ENCODE peak calls at places on chromosomes 2 and 18, in ten cellular contexts. One of them, this sample, is unnamed. For H3K4me1, the result is how much of the 10 kb centered on the place peaks cover.

GRCh38 chr2:152755029-152755428 is 36.6 kb downstream of the ARL6IP6 start:
- DNase-seq in mesendoderm: peak
- DNase-seq in psoas muscle: no peak
- DNase-seq in PC-9: no peak
- DNase-seq in pancreas: no peak
- DNase-seq in esophagus squamous epithelium: no peak
- DNase-seq in astrocyte: no peak
- DNase-seq in CD4-positive, alpha-beta memory T cell: no peak
- DNase-seq in A549: peak
- DNase-seq in NT2/D1: peak
- DNase-seq in this sample: peak

GRCh38 chr2:111972955-111973565 is 74.7 kb downstream of the MERTK start:
- DNase-seq in A549: no peak
- DNase-seq in PC-9: peak
- DNase-seq in psoas muscle: no peak
- DNase-seq in mesendoderm: no peak
- DNase-seq in esophagus squamous epithelium: no peak
- DNase-seq in astrocyte: no peak
- DNase-seq in CD4-positive, alpha-beta memory T cell: no peak
- DNase-seq in pancreas: no peak
- DNase-seq in NT2/D1: no peak
- DNase-seq in this sample: peak

GRCh38 chr2:164496881-164497280 is 124.4 kb downstream of the GRB14 start:
- DNase-seq in NT2/D1: no peak
- DNase-seq in astrocyte: no peak
- DNase-seq in A549: no peak
- DNase-seq in psoas muscle: no peak
- DNase-seq in PC-9: no peak
- DNase-seq in mesendoderm: no peak
- DNase-seq in CD4-positive, alpha-beta memory T cell: no peak
- DNase-seq in pancreas: no peak
- DNase-seq in esophagus squamous epithelium: no peak
- DNase-seq in this sample: no peak

GRCh38 chr2:176395273-176395854 is 126.1 kb downstream of the MTX2 start:
- DNase-seq in PC-9: no peak
- DNase-seq in A549: no peak
- DNase-seq in CD4-positive, alpha-beta memory T cell: no peak
- DNase-seq in astrocyte: peak
- DNase-seq in esophagus squamous epithelium: no peak
- DNase-seq in NT2/D1: no peak
- DNase-seq in mesendoderm: no peak
- DNase-seq in pancreas: no peak
- DNase-seq in psoas muscle: no peak
- DNase-seq in this sample: no peak

GRCh38 chr2:37920570-37920969 is 4.5 kb upstream of the RMDN2 start:
- DNase-seq in A549: no peak
- DNase-seq in astrocyte: peak
- DNase-seq in psoas muscle: no peak
- DNase-seq in PC-9: no peak
- DNase-seq in pancreas: no peak
- DNase-seq in CD4-positive, alpha-beta memory T cell: no peak
- DNase-seq in esophagus squamous epithelium: no peak
- DNase-seq in NT2/D1: no peak
- DNase-seq in mesendoderm: no peak
- DNase-seq in this sample: no peak

GRCh38 chr2:107002735-107003134 is 116.8 kb upstream of the ST6GAL2 start:
- DNase-seq in esophagus squamous epithelium: no peak
- DNase-seq in CD4-positive, alpha-beta memory T cell: no peak
- DNase-seq in astrocyte: peak
- DNase-seq in NT2/D1: no peak
- DNase-seq in A549: no peak
- DNase-seq in psoas muscle: no peak
- DNase-seq in PC-9: no peak
- DNase-seq in pancreas: no peak
- DNase-seq in mesendoderm: no peak
- DNase-seq in this sample: no peak

GRCh38 chr2:65922794-65923193 is 490.4 kb upstream of the SPRED2 start:
- DNase-seq in CD4-positive, alpha-beta memory T cell: no peak
- DNase-seq in astrocyte: no peak
- DNase-seq in PC-9: no peak
- DNase-seq in psoas muscle: peak
- DNase-seq in esophagus squamous epithelium: no peak
- DNase-seq in pancreas: no peak
- DNase-seq in NT2/D1: no peak
- DNase-seq in A549: no peak
- DNase-seq in mesendoderm: no peak
- DNase-seq in this sample: peak

GRCh38 chr2:226985227-226985946 is 149.5 kb downstream of the RHBDD1 start:
- DNase-seq in mesendoderm: peak
- DNase-seq in psoas muscle: no peak
- DNase-seq in NT2/D1: peak
- DNase-seq in pancreas: no peak
- DNase-seq in A549: peak
- DNase-seq in esophagus squamous epithelium: no peak
- DNase-seq in PC-9: peak
- DNase-seq in astrocyte: peak
- DNase-seq in CD4-positive, alpha-beta memory T cell: peak
- DNase-seq in this sample: peak

GRCh38 chr2:172084484-172084733 is 898 bp upstream of the DLX1 start:
- DNase-seq in astrocyte: no peak
- DNase-seq in psoas muscle: no peak
- DNase-seq in esophagus squamous epithelium: no peak
- DNase-seq in CD4-positive, alpha-beta memory T cell: no peak
- DNase-seq in mesendoderm: peak
- DNase-seq in A549: no peak
- DNase-seq in pancreas: no peak
- DNase-seq in NT2/D1: no peak
- DNase-seq in PC-9: no peak
- DNase-seq in this sample: no peak

GRCh38 chr2:8569332-8569930 is 112.4 kb upstream of the ID2 start:
- DNase-seq in mesendoderm: no peak
- DNase-seq in CD4-positive, alpha-beta memory T cell: no peak
- DNase-seq in psoas muscle: no peak
- DNase-seq in A549: no peak
- DNase-seq in pancreas: no peak
- DNase-seq in NT2/D1: no peak
- DNase-seq in astrocyte: no peak
- DNase-seq in esophagus squamous epithelium: no peak
- DNase-seq in PC-9: no peak
- DNase-seq in this sample: no peak
- H3K4me1 ChIP-seq in mesendoderm: under half
- H3K4me1 ChIP-seq in CD4-positive, alpha-beta memory T cell: under half
- H3K4me1 ChIP-seq in psoas muscle: under half
- H3K4me1 ChIP-seq in A549: under half
- H3K4me1 ChIP-seq in pancreas: under half
- H3K4me1 ChIP-seq in NT2/D1: under half
- H3K4me1 ChIP-seq in astrocyte: under half
- H3K4me1 ChIP-seq in esophagus squamous epithelium: under half
- H3K4me1 ChIP-seq in PC-9: under half
- H3K4me1 ChIP-seq in this sample: under half

DNA sequence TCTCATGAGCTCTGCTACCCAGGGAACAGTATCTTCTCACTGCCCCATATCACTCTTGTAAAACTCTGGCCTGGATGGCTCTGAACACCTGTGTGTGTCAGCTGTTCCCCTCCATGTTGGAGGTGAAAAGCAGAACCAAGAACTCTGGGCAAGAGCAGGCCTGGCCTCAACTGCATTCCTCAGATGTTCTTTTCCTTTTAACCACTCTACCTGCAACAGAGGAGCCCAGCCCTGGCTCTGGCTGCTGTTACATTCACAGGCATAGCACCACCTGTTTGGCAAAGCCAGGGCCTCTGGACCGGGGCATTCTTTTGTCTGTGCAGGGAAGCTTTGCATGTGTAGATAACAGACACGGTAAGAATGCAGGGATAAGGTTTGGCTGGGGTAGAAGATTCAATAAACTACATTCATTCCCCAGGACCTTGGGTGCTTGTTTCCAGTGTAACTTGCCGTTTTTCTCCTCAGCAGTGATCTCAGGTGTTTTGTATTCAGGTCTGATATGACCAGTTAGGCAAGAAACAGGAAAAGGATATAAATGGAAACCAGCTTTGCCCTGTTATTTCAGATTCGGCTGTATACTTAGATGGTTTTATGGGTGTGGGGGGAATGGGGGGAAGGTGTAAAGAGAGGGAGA is 95.1 kb downstream of the SPTBN1 start:
- DNase-seq in psoas muscle: no peak
- DNase-seq in mesendoderm: peak
- DNase-seq in NT2/D1: no peak
- DNase-seq in CD4-positive, alpha-beta memory T cell: no peak
- DNase-seq in astrocyte: no peak
- DNase-seq in A549: no peak
- DNase-seq in pancreas: peak
- DNase-seq in PC-9: peak
- DNase-seq in esophagus squamous epithelium: no peak
- DNase-seq in this sample: no peak
- H3K4me1 ChIP-seq in psoas muscle: under half
- H3K4me1 ChIP-seq in mesendoderm: under half
- H3K4me1 ChIP-seq in NT2/D1: under half
- H3K4me1 ChIP-seq in CD4-positive, alpha-beta memory T cell: under half
- H3K4me1 ChIP-seq in astrocyte: under half
- H3K4me1 ChIP-seq in A549: half or more
- H3K4me1 ChIP-seq in pancreas: under half
- H3K4me1 ChIP-seq in PC-9: half or more
- H3K4me1 ChIP-seq in esophagus squamous epithelium: under half
- H3K4me1 ChIP-seq in this sample: under half

DNA sequence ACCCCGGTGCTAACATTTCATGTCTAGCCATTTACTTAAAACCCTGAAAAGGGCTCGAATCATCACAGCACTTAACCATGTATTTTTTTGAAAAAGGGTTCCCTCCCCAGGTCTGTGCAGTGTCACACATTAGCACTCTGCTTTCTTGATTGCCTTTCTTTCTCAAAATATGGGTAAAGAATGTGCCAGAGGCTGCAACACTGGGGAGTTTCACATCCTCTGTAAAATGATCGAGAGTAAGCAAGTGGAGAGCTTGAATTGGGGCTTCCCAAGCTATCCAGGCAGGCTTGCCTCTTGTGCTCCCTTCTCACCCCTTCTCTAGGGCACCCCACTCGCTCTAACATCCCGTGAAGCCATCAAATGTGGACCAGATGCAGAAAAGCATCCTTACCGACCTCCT is 177.0 kb upstream of the CCDC68 start:
- DNase-seq in CD4-positive, alpha-beta memory T cell: no peak
- DNase-seq in NT2/D1: no peak
- DNase-seq in psoas muscle: no peak
- DNase-seq in PC-9: no peak
- DNase-seq in mesendoderm: no peak
- DNase-seq in pancreas: no peak
- DNase-seq in astrocyte: no peak
- DNase-seq in esophagus squamous epithelium: no peak
- DNase-seq in A549: no peak
- DNase-seq in this sample: no peak
- H3K4me1 ChIP-seq in CD4-positive, alpha-beta memory T cell: under half
- H3K4me1 ChIP-seq in NT2/D1: under half
- H3K4me1 ChIP-seq in psoas muscle: under half
- H3K4me1 ChIP-seq in PC-9: under half
- H3K4me1 ChIP-seq in mesendoderm: under half
- H3K4me1 ChIP-seq in pancreas: under half
- H3K4me1 ChIP-seq in astrocyte: under half
- H3K4me1 ChIP-seq in esophagus squamous epithelium: under half
- H3K4me1 ChIP-seq in A549: under half
- H3K4me1 ChIP-seq in this sample: under half

DNA sequence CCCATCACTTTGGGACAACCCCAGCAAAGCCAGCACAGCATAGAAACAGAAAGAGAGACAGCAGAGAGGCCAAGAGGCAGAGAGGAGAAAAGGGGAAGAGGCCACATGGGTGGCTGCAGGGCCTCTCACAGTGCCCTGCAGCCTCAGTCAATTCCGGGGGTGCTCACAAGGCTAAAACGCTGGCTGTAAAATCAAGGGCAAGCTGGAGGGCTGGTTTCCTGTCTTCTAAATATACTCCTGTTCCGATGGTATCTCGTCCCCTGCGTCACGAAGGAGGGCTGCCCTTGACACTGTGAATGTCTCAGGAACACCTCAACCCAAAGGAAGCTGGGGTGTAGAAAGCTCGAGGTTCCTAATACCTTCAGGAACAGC is 166.5 kb upstream of the ID2 start:
- DNase-seq in A549: no peak
- DNase-seq in NT2/D1: no peak
- DNase-seq in CD4-positive, alpha-beta memory T cell: peak
- DNase-seq in mesendoderm: no peak
- DNase-seq in astrocyte: no peak
- DNase-seq in esophagus squamous epithelium: no peak
- DNase-seq in PC-9: no peak
- DNase-seq in pancreas: no peak
- DNase-seq in psoas muscle: no peak
- DNase-seq in this sample: no peak
- H3K4me1 ChIP-seq in A549: under half
- H3K4me1 ChIP-seq in NT2/D1: under half
- H3K4me1 ChIP-seq in CD4-positive, alpha-beta memory T cell: half or more
- H3K4me1 ChIP-seq in mesendoderm: under half
- H3K4me1 ChIP-seq in astrocyte: under half
- H3K4me1 ChIP-seq in esophagus squamous epithelium: under half
- H3K4me1 ChIP-seq in PC-9: under half
- H3K4me1 ChIP-seq in pancreas: under half
- H3K4me1 ChIP-seq in psoas muscle: under half
- H3K4me1 ChIP-seq in this sample: under half

This sample was measured in GM23248.